ENCODE peak calls at places on chromosome 9, in six cellular contexts. One of them, this sample, is unnamed.

GRCh38 chr9:111195779-111196178 is 134.2 kb downstream of the OR2K2 start:
- DNase-seq in SK-N-SH: no peak
- DNase-seq in Kasumi-1: no peak
- DNase-seq in effector memory CD8-positive, alpha-beta T cell: no peak
- DNase-seq in endothelial cell: no peak
- DNase-seq in hypothalamus: no peak
- DNase-seq in this sample: no peak

GRCh38 chr9:113737414-113738271 is 138.5 kb upstream of the ZNF618 start:
- DNase-seq in effector memory CD8-positive, alpha-beta T cell: peak
- DNase-seq in SK-N-SH: peak
- DNase-seq in Kasumi-1: peak
- DNase-seq in hypothalamus: peak
- DNase-seq in endothelial cell: peak
- DNase-seq in this sample: no peak

GRCh38 chr9:126615251-126615790 is 1.6 kb downstream of the LMX1B start:
- DNase-seq in SK-N-SH: no peak
- DNase-seq in endothelial cell: peak
- DNase-seq in effector memory CD8-positive, alpha-beta T cell: no peak
- DNase-seq in hypothalamus: no peak
- DNase-seq in Kasumi-1: no peak
- DNase-seq in this sample: no peak

GRCh38 chr9:5428172-5428571 is 9.6 kb downstream of the PLGRKT start:
- DNase-seq in endothelial cell: no peak
- DNase-seq in SK-N-SH: no peak
- DNase-seq in Kasumi-1: no peak
- DNase-seq in hypothalamus: no peak
- DNase-seq in effector memory CD8-positive, alpha-beta T cell: no peak
- DNase-seq in this sample: no peak

GRCh38 chr9:127567119-127567897 is 44.8 kb upstream of the STXBP1 start:
- DNase-seq in hypothalamus: no peak
- DNase-seq in Kasumi-1: no peak
- DNase-seq in effector memory CD8-positive, alpha-beta T cell: no peak
- DNase-seq in SK-N-SH: peak
- DNase-seq in endothelial cell: peak
- DNase-seq in this sample: no peak

GRCh38 chr9:83920469-83920941 is 727 bp downstream of the KIF27 start:
- DNase-seq in effector memory CD8-positive, alpha-beta T cell: no peak
- DNase-seq in SK-N-SH: peak
- DNase-seq in hypothalamus: peak
- DNase-seq in Kasumi-1: peak
- DNase-seq in endothelial cell: no peak
- DNase-seq in this sample: no peak

GRCh38 chr9:87793292-87793691 is 67.4 kb downstream of the CTSL start:
- DNase-seq in effector memory CD8-positive, alpha-beta T cell: no peak
- DNase-seq in Kasumi-1: peak
- DNase-seq in SK-N-SH: no peak
- DNase-seq in endothelial cell: no peak
- DNase-seq in hypothalamus: peak
- DNase-seq in this sample: no peak

GRCh38 chr9:79603222-79603925 is 31.6 kb downstream of the TLE4 start:
- DNase-seq in hypothalamus: no peak
- DNase-seq in endothelial cell: no peak
- DNase-seq in SK-N-SH: no peak
- DNase-seq in Kasumi-1: no peak
- DNase-seq in effector memory CD8-positive, alpha-beta T cell: no peak
- DNase-seq in this sample: no peak

GRCh38 chr9:133202688-133203453 is 6.2 kb downstream of the OBP2B start:
- DNase-seq in hypothalamus: no peak
- DNase-seq in effector memory CD8-positive, alpha-beta T cell: no peak
- DNase-seq in SK-N-SH: no peak
- DNase-seq in endothelial cell: no peak
- DNase-seq in Kasumi-1: no peak
- DNase-seq in this sample: no peak

GRCh38 chr9:122206118-122207046 is 22.4 kb downstream of the LHX6 start:
- DNase-seq in endothelial cell: no peak
- DNase-seq in hypothalamus: no peak
- DNase-seq in SK-N-SH: no peak
- DNase-seq in Kasumi-1: no peak
- DNase-seq in effector memory CD8-positive, alpha-beta T cell: no peak
- DNase-seq in this sample: no peak

GRCh38 chr9:2343756-2344155 is 277.8 kb upstream of the VLDLR start:
- DNase-seq in effector memory CD8-positive, alpha-beta T cell: no peak
- DNase-seq in hypothalamus: no peak
- DNase-seq in SK-N-SH: no peak
- DNase-seq in endothelial cell: no peak
- DNase-seq in Kasumi-1: no peak
- DNase-seq in this sample: no peak

GRCh38 chr9:91195372-91196012 is 166.2 kb downstream of the AUH start:
- DNase-seq in endothelial cell: no peak
- DNase-seq in Kasumi-1: no peak
- DNase-seq in effector memory CD8-positive, alpha-beta T cell: no peak
- DNase-seq in SK-N-SH: no peak
- DNase-seq in hypothalamus: no peak
- DNase-seq in this sample: no peak

GRCh38 chr9:95143591-95144561 is 173.6 kb downstream of the FANCC start:
- DNase-seq in Kasumi-1: no peak
- DNase-seq in endothelial cell: no peak
- DNase-seq in effector memory CD8-positive, alpha-beta T cell: no peak
- DNase-seq in SK-N-SH: no peak
- DNase-seq in hypothalamus: no peak
- DNase-seq in this sample: no peak

This sample was measured in CD4-positive, CD25-positive, alpha-beta regulatory T cell.